ENCODE peak calls at places on chromosomes 2 and 18, in seven cellular contexts. C is H54; I is choroid plexus epithelial cell; N is naive thymus-derived CD4-positive, alpha-beta T cell; X is pons; W is cerebellum; A is GM13977. Q is an unnamed sample.

GRCh38 chr2:159902722-159903121 is 104.7 kb upstream of the CD302 start:
- DNase-seq in A (no peak), W (no peak), C (no peak), X (no peak), N (no peak), I (peak; percentile 68), Q (no peak)

GRCh38 chr2:29293830-29294438 is 178.7 kb downstream of the CLIP4 start:
- DNase-seq in I (peak; percentile 52), A (peak; percentile 19), X (no peak), W (no peak), N (no peak), C (peak; percentile 33), Q (no peak)

GRCh38 chr2:19119326-19120001 is 239.0 kb downstream of the OSR1 start:
- DNase-seq in X (peak; percentile 96), A (no peak), C (no peak), N (no peak), I (no peak), W (no peak), Q (no peak)

GRCh38 chr2:140947236-140947635 is 1183.6 kb downstream of the LRP1B start:
- DNase-seq in A (no peak), N (no peak), C (no peak), W (peak; percentile 21), I (no peak), X (no peak), Q (no peak)

GRCh38 chr18:61502472-61502871 is 169.2 kb downstream of the CDH20 start:
- DNase-seq in X (peak; percentile 90), I (peak; percentile 86), C (peak; percentile 15), W (peak; percentile 66), A (peak; percentile 51), N (no peak), Q (no peak)

GRCh38 chr18:79519751-79520472 is 124.2 kb downstream of the NFATC1 start:
- DNase-seq in A (no peak), C (no peak), X (no peak), N (peak; percentile 56), W (no peak), I (no peak), Q (no peak)

GRCh38 chr2:240477916-240478315 is 42.5 kb downstream of the GPC1 start:
- DNase-seq in I (no peak), X (no peak), C (no peak), W (no peak), A (no peak), N (no peak), Q (no peak)

GRCh38 chr2:104658149-104658839 is 195.6 kb upstream of the POU3F3 start:
- DNase-seq in W (peak; percentile 3), X (peak; percentile 26), A (no peak), C (no peak), N (no peak), I (no peak), Q (no peak)

GRCh38 chr2:207617011-207617671 is 8.1 kb downstream of the METTL21A start:
- DNase-seq in A (no peak), I (peak; percentile 93), N (no peak), W (no peak), X (no peak), C (peak; percentile 42), Q (no peak)

GRCh38 chr18:37564796-37565137 is 831 bp downstream of the CELF4 start:
- DNase-seq in I (peak; percentile 45), A (no peak), X (no peak), W (no peak), C (no peak), N (no peak), Q (peak; percentile 40)

GRCh38 chr2:189609853-189610252 is 29.3 kb upstream of the SLC40A1 start:
- DNase-seq in I (peak; percentile 47), A (no peak), N (no peak), X (no peak), W (no peak), C (no peak), Q (no peak)

GRCh38 chr2:141522048-141522447 is 608.8 kb downstream of the LRP1B start:
- DNase-seq in N (no peak), W (no peak), I (no peak), C (no peak), X (no peak), A (no peak), Q (no peak)

GRCh38 chr18:52008330-52008729 is 331.7 kb upstream of the DCC start:
- DNase-seq in C (no peak), W (no peak), A (no peak), X (no peak), N (no peak), I (no peak), Q (no peak)

GRCh38 chr2:118697771-118698170 is 149.7 kb downstream of the EN1 start:
- DNase-seq in X (no peak), W (no peak), C (no peak), A (no peak), I (peak; percentile 58), N (no peak), Q (no peak)

GRCh38 chr2:42569116-42569711 is 782 bp downstream of the MTA3 start:
- DNase-seq in C (peak; percentile 40), A (peak; percentile 66), I (peak; percentile 47), N (no peak), X (peak; percentile 60), W (peak; percentile 40), Q (no peak)

GRCh38 chr2:162123806-162124758 is 28.0 kb downstream of the GCG start:
- DNase-seq in X (peak; percentile 83), I (peak; percentile 81), A (peak; percentile 56), N (peak; percentile 40), C (no peak), W (peak; percentile 39), Q (no peak)

GRCh38 chr2:196963961-196964360 is 37.5 kb upstream of the PGAP1 start:
- DNase-seq in N (no peak), W (no peak), C (no peak), X (no peak), I (no peak), A (no peak), Q (no peak)

GRCh38 chr2:190849774-190850173 is 30.8 kb upstream of the GLS start:
- DNase-seq in A (no peak), X (no peak), N (no peak), C (peak; percentile 38), W (no peak), I (peak; percentile 74), Q (no peak)

GRCh38 chr18:78768221-78768620 is 211.4 kb upstream of the SALL3 start:
- DNase-seq in W (no peak), I (no peak), C (no peak), A (no peak), X (no peak), N (no peak), Q (no peak)

GRCh38 chr2:9403924-9404323 is 19.4 kb downstream of the ITGB1BP1 start:
- DNase-seq in I (peak; percentile 86), W (no peak), N (no peak), A (no peak), C (no peak), X (no peak), Q (no peak)

GRCh38 chr2:28908172-28908571 is 13.7 kb downstream of the WDR43 start:
- DNase-seq in W (no peak), C (no peak), N (no peak), I (no peak), X (no peak), A (no peak), Q (no peak)

GRCh38 chr2:102895386-102895785 is 133.6 kb downstream of the TMEM182 start:
- DNase-seq in A (no peak), W (no peak), N (no peak), I (no peak), C (no peak), X (no peak), Q (no peak)

GRCh38 chr2:19337742-19338141 is 20.7 kb downstream of the OSR1 start:
- DNase-seq in I (no peak), X (no peak), W (no peak), A (no peak), C (no peak), N (no peak), Q (no peak)

GRCh38 chr2:127611076-127611925 is 34.7 kb upstream of the GPR17 start:
- DNase-seq in I (no peak), X (no peak), C (no peak), A (no peak), N (no peak), W (no peak), Q (no peak)

GRCh38 chr2:96241227-96241626 is 24.6 kb downstream of the TMEM127 start:
- DNase-seq in W (no peak), N (no peak), A (peak; percentile 6), C (no peak), X (no peak), I (no peak), Q (no peak)

GRCh38 chr2:35298493-35298892 is 1057.1 kb upstream of the CRIM1 start:
- DNase-seq in I (peak; percentile 66), N (no peak), W (no peak), C (no peak), A (no peak), X (no peak), Q (no peak)

GRCh38 chr2:196413821-196414274 is 225.7 kb upstream of the CCDC150 start:
- DNase-seq in N (no peak), A (peak; percentile 56), I (peak; percentile 27), C (no peak), X (no peak), W (peak; percentile 27), Q (no peak)

GRCh38 chr2:29290293-29291052 is 175.3 kb downstream of the CLIP4 start:
- DNase-seq in A (no peak), I (no peak), X (no peak), W (no peak), C (no peak), N (no peak), Q (no peak)